ENCODE peak calls at places on chromosomes 5 and 9, in nine cellular contexts. N is upper lobe of right lung; Q is foreskin fibroblast; X is fibroblast of lung; M is activated CD8-positive, alpha-beta T cell treated with anti-CD3 and anti-CD28 coated beads for 36 hours; W is endothelial cell; A is CD4-positive, alpha-beta T cell; B is cardiac muscle cell; J is endodermal cell. S is an unnamed sample.

GRCh38 chr9:136379401-136379800 is 5.9 kb upstream of the CARD9 start:
- DNase-seq in B (no peak), W (no peak), M (no peak), X (no peak), N (no peak), Q (no peak), J (no peak), A (no peak), S (no peak)

GRCh38 chr5:95935553-95936100 is 26.0 kb downstream of the ELL2 start:
- DNase-seq in B (peak; percentile 35), W (no peak), J (no peak), M (no peak), N (no peak), Q (no peak), X (no peak), A (no peak), S (no peak)

GRCh38 chr5:131536211-131536826 is 98.7 kb downstream of the RAPGEF6 start:
- DNase-seq in M (no peak), X (peak; percentile 72), B (peak; percentile 38), A (no peak), Q (no peak), J (no peak), W (no peak), N (no peak), S (no peak)

GRCh38 chr5:149317281-149318048 is 27.8 kb upstream of the GRPEL2 start:
- DNase-seq in M (peak; percentile 59), J (peak; percentile 67), N (no peak), X (peak; percentile 61), B (peak; percentile 75), Q (peak; percentile 37), A (peak; percentile 30), W (no peak), S (peak; percentile 58)

GRCh38 chr5:28707706-28708105 is 1669.3 kb upstream of the CDH9 start:
- DNase-seq in Q (no peak), X (no peak), N (no peak), M (no peak), A (no peak), B (peak; percentile 19), W (no peak), J (no peak), S (no peak)

GRCh38 chr5:17634160-17634559 is at the start of gene TAF11L14:
- DNase-seq in M (no peak), A (no peak), W (no peak), X (no peak), J (no peak), B (no peak), N (no peak), Q (no peak), S (no peak)

GRCh38 chr9:82208741-82209450 is 220.3 kb downstream of the SPATA31D1 start:
- DNase-seq in Q (no peak), J (no peak), N (no peak), M (no peak), W (no peak), A (no peak), X (no peak), B (peak; percentile 38), S (no peak)

GRCh38 chr9:138051586-138052321 is 174.2 kb downstream of the CACNA1B start:
- DNase-seq in N (peak; percentile 51), A (no peak), W (no peak), X (no peak), Q (no peak), J (peak; percentile 28), B (no peak), M (no peak), S (peak; percentile 6)

DNA sequence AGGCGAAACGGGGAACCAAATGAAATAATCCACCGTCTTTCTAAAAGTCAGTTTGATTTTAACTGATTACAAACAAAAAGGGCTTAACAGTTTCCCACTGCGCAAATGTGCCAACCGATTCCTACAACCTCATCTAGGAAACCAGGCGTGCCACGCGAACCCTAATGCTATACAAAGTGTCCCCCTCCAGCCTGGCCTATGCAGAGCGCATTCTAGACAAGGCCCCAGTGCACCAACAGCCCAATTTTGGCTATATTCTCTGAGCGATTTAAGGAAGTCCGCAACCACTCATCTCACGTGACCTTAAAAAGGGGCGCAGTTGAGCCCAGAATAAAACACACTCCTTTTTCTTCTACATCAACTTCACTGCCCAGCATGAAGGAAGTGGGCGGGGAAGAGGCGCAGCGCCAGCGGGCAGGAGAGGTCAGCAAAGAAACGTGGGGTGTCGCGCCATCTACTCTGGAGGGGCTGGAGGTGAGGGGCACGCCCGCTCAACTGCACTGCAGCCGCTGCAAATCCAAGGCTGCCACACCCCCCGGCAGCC is 779 bp downstream of the FAM13B start:
- DNase-seq in B (peak; percentile 58), N (peak; percentile 87), A (peak; percentile 38), J (no peak), W (no peak), Q (peak; percentile 45), M (peak; percentile 62), X (peak; percentile 65), S (peak; percentile 39)
- TF ChIP-seq CTCF in B (no peak), N (no peak), A (peak; percentile 7), J (peak; percentile 4), W (no peak), Q (no peak), M (peak; percentile 11), X (no peak), S (no peak)

DNA sequence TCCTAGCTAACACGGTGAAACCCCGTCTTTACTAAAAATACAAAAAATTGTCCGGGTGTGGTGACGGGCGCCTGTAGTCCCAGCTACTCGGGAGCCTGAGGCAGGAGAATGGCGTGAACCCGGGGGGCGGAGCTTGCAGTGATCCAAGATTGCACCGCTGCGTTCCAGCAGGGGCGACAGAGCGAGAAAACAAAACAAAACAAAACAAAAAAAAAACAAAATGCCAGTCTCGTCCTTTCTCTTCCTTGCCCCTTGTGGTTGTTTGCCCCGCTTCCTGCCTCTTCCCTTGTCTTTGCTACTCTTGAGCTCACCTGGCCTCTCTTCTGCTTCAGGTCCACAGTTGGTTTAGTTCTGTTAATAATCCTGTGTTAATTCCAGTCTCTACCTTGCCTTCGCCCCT is 22.5 kb downstream of the PRDM6 start:
- DNase-seq in B (no peak), J (no peak), Q (no peak), W (no peak), N (no peak), A (no peak), X (no peak), M (no peak), S (no peak)
- TF ChIP-seq CTCF in B (no peak), J (peak; percentile 24), Q (no peak), W (no peak), N (no peak), A (no peak), X (no peak), M (no peak), S (no peak)

DNA sequence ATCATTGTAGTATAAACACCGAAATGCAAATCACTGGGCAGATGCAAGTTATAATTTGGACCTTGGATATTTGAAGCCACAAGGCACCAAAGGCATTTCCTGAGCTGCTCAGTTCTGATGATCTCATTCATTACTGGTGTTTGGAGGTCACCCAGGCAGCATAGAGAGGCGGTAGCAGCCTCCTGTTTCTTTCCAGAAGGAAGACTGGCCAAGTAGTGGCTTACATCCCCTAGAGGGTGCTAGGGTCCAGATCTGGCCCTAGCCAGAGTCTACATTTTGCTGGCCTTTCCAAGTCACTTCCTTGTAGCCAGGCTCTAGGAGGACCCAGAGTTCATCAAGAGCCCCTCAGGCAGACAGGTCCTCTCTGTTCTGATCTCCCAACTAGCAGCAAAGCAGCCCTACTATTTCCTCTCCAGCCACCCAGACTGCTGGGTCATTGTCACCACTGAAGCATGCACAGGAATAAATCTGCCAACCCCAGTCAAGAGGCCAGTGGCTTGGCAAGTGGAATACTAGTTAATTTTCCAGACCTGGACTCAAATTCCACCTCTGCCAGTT is 33.4 kb upstream of the TTC1 start:
- DNase-seq in M (no peak), B (peak; percentile 94), A (no peak), J (no peak), N (no peak), W (no peak), Q (peak; percentile 93), X (peak; percentile 90), S (no peak)
- TF ChIP-seq CTCF in M (no peak), B (peak; percentile 62), A (no peak), J (peak; percentile 48), N (no peak), W (no peak), Q (peak; percentile 74), X (peak; percentile 59), S (no peak)

GRCh38 chr5:170429014-170429413 is 39.8 kb upstream of the KCNMB1 start:
- DNase-seq in W (no peak), Q (no peak), M (no peak), J (peak; percentile 72), A (no peak), N (no peak), X (peak; percentile 5), B (peak; percentile 25), S (no peak)
- TF ChIP-seq CTCF in W (no peak), Q (peak; percentile 30), M (no peak), J (peak; percentile 71), A (no peak), N (no peak), X (peak; percentile 18), B (peak; percentile 28), S (no peak)

GRCh38 chr5:157066950-157067349 is 8.0 kb upstream of the HAVCR1 start:
- DNase-seq in W (no peak), A (no peak), N (no peak), B (no peak), M (no peak), X (no peak), J (no peak), Q (no peak), S (no peak)

GRCh38 chr5:157069949-157070348 is 11.0 kb upstream of the HAVCR1 start:
- DNase-seq in B (no peak), N (no peak), A (no peak), M (no peak), J (no peak), Q (no peak), X (no peak), W (no peak), S (no peak)

GRCh38 chr5:157066080-157066479 is 7.2 kb upstream of the HAVCR1 start:
- DNase-seq in B (no peak), W (no peak), A (no peak), M (no peak), X (no peak), N (no peak), J (no peak), Q (no peak), S (no peak)

GRCh38 chr5:157068339-157068738 is 9.4 kb upstream of the HAVCR1 start:
- DNase-seq in J (no peak), B (no peak), A (no peak), X (no peak), M (no peak), Q (no peak), W (no peak), N (no peak), S (no peak)

GRCh38 chr5:157068785-157069184 is 9.9 kb upstream of the HAVCR1 start:
- DNase-seq in J (no peak), M (no peak), X (no peak), A (no peak), Q (no peak), N (no peak), W (no peak), B (no peak), S (no peak)
- TF ChIP-seq CTCF in J (no peak), M (no peak), X (no peak), A (no peak), Q (no peak), N (no peak), W (no peak), B (no peak), S (no peak)

DNA sequence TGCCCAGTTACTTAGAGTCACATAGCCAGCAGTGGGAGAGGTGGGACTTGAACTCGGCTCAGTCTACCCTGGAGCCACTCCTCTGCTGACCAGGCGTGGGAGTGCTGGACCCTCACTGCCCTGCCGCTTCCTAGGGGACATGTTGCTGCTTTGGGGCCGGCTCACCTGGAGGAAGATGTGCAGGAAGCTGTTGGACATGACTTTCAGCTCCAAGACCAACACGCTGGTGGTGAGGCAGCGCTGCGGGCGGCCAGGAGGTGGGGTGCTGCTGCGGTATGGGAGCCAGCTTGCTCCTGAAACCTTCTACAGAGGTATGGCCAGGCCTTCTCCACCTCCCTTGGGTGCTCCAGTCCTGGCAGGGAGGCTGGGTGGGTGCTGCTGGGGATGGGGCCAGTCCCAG is 3.4 kb upstream of the CACFD1 start:
- DNase-seq in N (no peak), M (no peak), B (no peak), J (peak; percentile 74), X (no peak), W (no peak), A (no peak), Q (no peak), S (no peak)
- TF ChIP-seq CTCF in N (no peak), M (no peak), B (no peak), J (peak; percentile 60), X (no peak), W (no peak), A (no peak), Q (peak; percentile 2), S (no peak)